ENCODE peak calls at places on chromosomes 6 and 20, in nine cellular contexts. One of them, this sample, is unnamed.
A peak's percentile ranks its signal among the peaks of the same experiment; 100 is the strongest.

GRCh38 chr20:44651507-44652373 is at the start of gene ADA:
- DNase-seq in lung: peak; percentile 55
- DNase-seq in AG10803: peak; percentile 43
- DNase-seq in cardiac muscle cell: peak; percentile 63
- DNase-seq in psoas muscle: peak; percentile 71
- DNase-seq in spleen: peak; percentile 90
- DNase-seq in heart left ventricle: peak; percentile 77
- DNase-seq in fibroblast of villous mesenchyme: peak; percentile 53
- DNase-seq in Panc1: no peak
- DNase-seq in this sample: no peak

GRCh38 chr6:150008588-150008987 is 16.7 kb downstream of the RAET1L start:
- DNase-seq in lung: no peak
- DNase-seq in AG10803: no peak
- DNase-seq in cardiac muscle cell: no peak
- DNase-seq in psoas muscle: no peak
- DNase-seq in spleen: peak; percentile 67
- DNase-seq in heart left ventricle: no peak
- DNase-seq in fibroblast of villous mesenchyme: no peak
- DNase-seq in Panc1: no peak
- DNase-seq in this sample: no peak

GRCh38 chr6:11271637-11272036 is 39.2 kb upstream of the NEDD9 start:
- DNase-seq in lung: no peak
- DNase-seq in AG10803: peak; percentile 78
- DNase-seq in cardiac muscle cell: peak; percentile 32
- DNase-seq in psoas muscle: no peak
- DNase-seq in spleen: no peak
- DNase-seq in heart left ventricle: no peak
- DNase-seq in fibroblast of villous mesenchyme: peak; percentile 96
- DNase-seq in Panc1: no peak
- DNase-seq in this sample: no peak

GRCh38 chr6:22141271-22141745 is 155.5 kb downstream of the PRL start:
- DNase-seq in lung: no peak
- DNase-seq in AG10803: no peak
- DNase-seq in cardiac muscle cell: peak; percentile 34
- DNase-seq in psoas muscle: no peak
- DNase-seq in spleen: no peak
- DNase-seq in heart left ventricle: no peak
- DNase-seq in fibroblast of villous mesenchyme: no peak
- DNase-seq in Panc1: peak; percentile 67
- DNase-seq in this sample: no peak

GRCh38 chr20:43914286-43914685 is 366 bp upstream of the TOX2 start:
- DNase-seq in lung: no peak
- DNase-seq in AG10803: no peak
- DNase-seq in cardiac muscle cell: no peak
- DNase-seq in psoas muscle: no peak
- DNase-seq in spleen: no peak
- DNase-seq in heart left ventricle: no peak
- DNase-seq in fibroblast of villous mesenchyme: no peak
- DNase-seq in Panc1: no peak
- DNase-seq in this sample: no peak

GRCh38 chr6:39464067-39464466 is 141.6 kb upstream of the KCNK16 start:
- DNase-seq in lung: no peak
- DNase-seq in AG10803: peak; percentile 4
- DNase-seq in cardiac muscle cell: no peak
- DNase-seq in psoas muscle: no peak
- DNase-seq in spleen: no peak
- DNase-seq in heart left ventricle: no peak
- DNase-seq in fibroblast of villous mesenchyme: no peak
- DNase-seq in Panc1: no peak
- DNase-seq in this sample: no peak

GRCh38 chr6:166415306-166415705 is 32.6 kb upstream of the MPC1 start:
- DNase-seq in lung: no peak
- DNase-seq in AG10803: no peak
- DNase-seq in cardiac muscle cell: no peak
- DNase-seq in psoas muscle: no peak
- DNase-seq in spleen: peak; percentile 77
- DNase-seq in heart left ventricle: no peak
- DNase-seq in fibroblast of villous mesenchyme: no peak
- DNase-seq in Panc1: no peak
- DNase-seq in this sample: no peak

GRCh38 chr6:56040271-56040670 is 164.9 kb upstream of the BMP5 start:
- DNase-seq in lung: no peak
- DNase-seq in AG10803: peak; percentile 73
- DNase-seq in cardiac muscle cell: peak; percentile 77
- DNase-seq in psoas muscle: no peak
- DNase-seq in spleen: no peak
- DNase-seq in heart left ventricle: no peak
- DNase-seq in fibroblast of villous mesenchyme: peak; percentile 67
- DNase-seq in Panc1: no peak
- DNase-seq in this sample: peak; percentile 39

GRCh38 chr6:36827261-36828079 is 11.8 kb downstream of the CPNE5 start:
- DNase-seq in lung: no peak
- DNase-seq in AG10803: peak; percentile 54
- DNase-seq in cardiac muscle cell: peak; percentile 96
- DNase-seq in psoas muscle: no peak
- DNase-seq in spleen: peak; percentile 80
- DNase-seq in heart left ventricle: peak; percentile 54
- DNase-seq in fibroblast of villous mesenchyme: peak; percentile 75
- DNase-seq in Panc1: no peak
- DNase-seq in this sample: peak; percentile 21

GRCh38 chr6:50187212-50188055 is 137.7 kb upstream of the DEFB112 start:
- DNase-seq in lung: no peak
- DNase-seq in AG10803: no peak
- DNase-seq in cardiac muscle cell: no peak
- DNase-seq in psoas muscle: no peak
- DNase-seq in spleen: peak; percentile 24
- DNase-seq in heart left ventricle: no peak
- DNase-seq in fibroblast of villous mesenchyme: no peak
- DNase-seq in Panc1: no peak
- DNase-seq in this sample: no peak

GRCh38 chr6:50180646-50181045 is 130.9 kb upstream of the DEFB112 start:
- DNase-seq in lung: no peak
- DNase-seq in AG10803: no peak
- DNase-seq in cardiac muscle cell: no peak
- DNase-seq in psoas muscle: no peak
- DNase-seq in spleen: no peak
- DNase-seq in heart left ventricle: no peak
- DNase-seq in fibroblast of villous mesenchyme: no peak
- DNase-seq in Panc1: no peak
- DNase-seq in this sample: no peak

DNA sequence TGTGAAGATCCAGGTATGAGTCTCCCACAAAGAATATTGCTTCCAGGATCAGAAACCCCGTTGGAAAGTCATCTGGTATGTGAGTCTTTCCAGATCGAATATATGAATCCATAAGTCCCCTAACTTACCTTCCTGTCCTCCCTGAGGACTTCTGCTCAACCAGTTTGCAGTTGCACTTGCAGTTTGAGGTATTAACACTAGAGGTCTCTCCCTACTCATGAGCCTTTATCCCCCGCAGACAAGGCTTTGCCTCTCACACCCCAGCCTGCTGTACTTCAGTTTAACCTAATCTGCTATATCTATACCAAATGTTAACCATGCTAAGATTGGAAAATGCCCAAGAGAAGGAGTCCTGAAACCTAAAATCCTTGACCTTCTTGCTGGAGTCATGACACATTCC is 135.3 kb upstream of the DEFB112 start:
- DNase-seq in lung: no peak
- DNase-seq in AG10803: no peak
- DNase-seq in cardiac muscle cell: no peak
- DNase-seq in psoas muscle: no peak
- DNase-seq in spleen: no peak
- DNase-seq in heart left ventricle: no peak
- DNase-seq in fibroblast of villous mesenchyme: no peak
- DNase-seq in Panc1: no peak
- DNase-seq in this sample: no peak
- TF ChIP-seq CTCF in lung: no peak
- TF ChIP-seq CTCF in AG10803: no peak
- TF ChIP-seq CTCF in cardiac muscle cell: no peak
- TF ChIP-seq CTCF in psoas muscle: peak; percentile 11
- TF ChIP-seq CTCF in spleen: no peak
- TF ChIP-seq CTCF in heart left ventricle: no peak
- TF ChIP-seq CTCF in fibroblast of villous mesenchyme: no peak
- TF ChIP-seq CTCF in Panc1: peak; percentile 34
- TF ChIP-seq CTCF in this sample: no peak

DNA sequence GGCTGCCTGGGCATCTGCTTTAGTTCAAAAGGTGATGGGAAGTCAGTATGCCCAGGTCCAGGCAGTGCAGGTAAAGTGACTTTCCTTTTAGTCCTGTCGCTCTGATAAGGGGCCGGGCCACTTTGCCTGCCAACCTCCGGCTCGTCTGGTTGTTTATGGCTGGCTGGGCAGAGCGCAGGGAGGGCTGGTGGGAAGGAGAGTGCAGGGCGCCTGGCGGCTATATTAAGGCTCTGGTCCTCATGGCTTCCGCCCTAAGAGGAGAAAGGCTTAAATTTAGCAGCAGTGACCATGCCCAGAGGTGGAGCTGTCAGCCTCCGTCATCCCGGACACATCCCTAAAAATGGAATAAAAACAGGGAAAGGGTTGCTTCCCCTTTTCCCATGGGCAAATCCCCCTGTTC is 14.6 kb downstream of the GATA5 start:
- DNase-seq in lung: no peak
- DNase-seq in AG10803: no peak
- DNase-seq in cardiac muscle cell: no peak
- DNase-seq in psoas muscle: no peak
- DNase-seq in spleen: no peak
- DNase-seq in heart left ventricle: peak; percentile 79
- DNase-seq in fibroblast of villous mesenchyme: no peak
- DNase-seq in Panc1: no peak
- DNase-seq in this sample: no peak
- H3K4me3 ChIP-seq in lung: no peak overlapping the region
- H3K4me3 ChIP-seq in AG10803: no peak overlapping the region
- H3K4me3 ChIP-seq in cardiac muscle cell: no peak overlapping the region
- H3K4me3 ChIP-seq in psoas muscle: no peak overlapping the region
- H3K4me3 ChIP-seq in spleen: no peak overlapping the region
- H3K4me3 ChIP-seq in heart left ventricle: no peak overlapping the region
- H3K4me3 ChIP-seq in fibroblast of villous mesenchyme: no peak overlapping the region
- H3K4me3 ChIP-seq in Panc1: no peak overlapping the region
- H3K4me3 ChIP-seq in this sample: no peak overlapping the region

DNA sequence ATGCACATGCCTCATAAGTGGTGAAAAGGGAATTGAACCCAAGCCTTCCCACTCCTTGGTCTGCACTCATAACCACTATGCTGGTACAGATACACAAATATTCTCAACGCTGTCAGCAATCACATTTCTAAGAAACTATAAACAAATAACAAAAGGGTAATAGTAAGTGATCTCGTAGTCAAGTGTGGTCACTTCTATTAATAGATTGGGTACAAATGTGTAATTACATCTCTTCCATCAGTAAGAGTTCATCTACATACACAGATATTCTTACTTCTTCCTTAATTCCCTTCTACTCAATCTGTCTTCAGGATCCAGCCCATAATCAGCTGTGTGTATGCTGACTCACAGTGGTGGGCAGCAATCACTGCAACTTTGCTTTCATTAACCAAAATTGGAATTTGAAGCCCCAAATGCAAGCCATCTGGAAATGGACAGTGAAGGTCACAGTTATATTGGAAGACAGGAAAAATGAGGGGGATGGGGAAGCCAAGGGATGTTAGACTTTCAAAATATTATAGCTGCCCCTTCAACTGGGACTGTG is 6.7 kb downstream of the PRSS35 start:
- DNase-seq in lung: no peak
- DNase-seq in AG10803: peak; percentile 50
- DNase-seq in cardiac muscle cell: peak; percentile 42
- DNase-seq in psoas muscle: no peak
- DNase-seq in spleen: no peak
- DNase-seq in heart left ventricle: no peak
- DNase-seq in fibroblast of villous mesenchyme: peak; percentile 13
- DNase-seq in Panc1: no peak
- DNase-seq in this sample: no peak
- TF ChIP-seq CTCF in lung: no peak
- TF ChIP-seq CTCF in AG10803: peak; percentile 57
- TF ChIP-seq CTCF in cardiac muscle cell: peak; percentile 50
- TF ChIP-seq CTCF in psoas muscle: no peak
- TF ChIP-seq CTCF in spleen: no peak
- TF ChIP-seq CTCF in heart left ventricle: no peak
- TF ChIP-seq CTCF in fibroblast of villous mesenchyme: peak; percentile 38
- TF ChIP-seq CTCF in Panc1: peak; percentile 39
- TF ChIP-seq CTCF in this sample: peak; percentile 46

GRCh38 chr6:143063631-143064030 is 2.9 kb downstream of the AIG1 start:
- DNase-seq in lung: no peak
- DNase-seq in AG10803: no peak
- DNase-seq in cardiac muscle cell: no peak
- DNase-seq in psoas muscle: no peak
- DNase-seq in spleen: no peak
- DNase-seq in heart left ventricle: no peak
- DNase-seq in fibroblast of villous mesenchyme: no peak
- DNase-seq in Panc1: no peak
- DNase-seq in this sample: no peak

GRCh38 chr6:143062551-143062950 is 1.9 kb downstream of the AIG1 start:
- DNase-seq in lung: no peak
- DNase-seq in AG10803: no peak
- DNase-seq in cardiac muscle cell: no peak
- DNase-seq in psoas muscle: no peak
- DNase-seq in spleen: no peak
- DNase-seq in heart left ventricle: no peak
- DNase-seq in fibroblast of villous mesenchyme: no peak
- DNase-seq in Panc1: no peak
- DNase-seq in this sample: no peak

GRCh38 chr6:143060354-143060805 is 309 bp upstream of the AIG1 start:
- DNase-seq in lung: peak; percentile 81
- DNase-seq in AG10803: peak; percentile 90
- DNase-seq in cardiac muscle cell: peak; percentile 88
- DNase-seq in psoas muscle: peak; percentile 90
- DNase-seq in spleen: peak; percentile 96
- DNase-seq in heart left ventricle: peak; percentile 87
- DNase-seq in fibroblast of villous mesenchyme: peak; percentile 85
- DNase-seq in Panc1: no peak
- DNase-seq in this sample: peak; percentile 39

GRCh38 chr6:143060806-143061596 is at the start of gene AIG1:
- DNase-seq in lung: peak; percentile 75
- DNase-seq in AG10803: no peak
- DNase-seq in cardiac muscle cell: no peak
- DNase-seq in psoas muscle: peak; percentile 86
- DNase-seq in spleen: peak; percentile 94
- DNase-seq in heart left ventricle: no peak
- DNase-seq in fibroblast of villous mesenchyme: no peak
- DNase-seq in Panc1: no peak
- DNase-seq in this sample: no peak

DNA sequence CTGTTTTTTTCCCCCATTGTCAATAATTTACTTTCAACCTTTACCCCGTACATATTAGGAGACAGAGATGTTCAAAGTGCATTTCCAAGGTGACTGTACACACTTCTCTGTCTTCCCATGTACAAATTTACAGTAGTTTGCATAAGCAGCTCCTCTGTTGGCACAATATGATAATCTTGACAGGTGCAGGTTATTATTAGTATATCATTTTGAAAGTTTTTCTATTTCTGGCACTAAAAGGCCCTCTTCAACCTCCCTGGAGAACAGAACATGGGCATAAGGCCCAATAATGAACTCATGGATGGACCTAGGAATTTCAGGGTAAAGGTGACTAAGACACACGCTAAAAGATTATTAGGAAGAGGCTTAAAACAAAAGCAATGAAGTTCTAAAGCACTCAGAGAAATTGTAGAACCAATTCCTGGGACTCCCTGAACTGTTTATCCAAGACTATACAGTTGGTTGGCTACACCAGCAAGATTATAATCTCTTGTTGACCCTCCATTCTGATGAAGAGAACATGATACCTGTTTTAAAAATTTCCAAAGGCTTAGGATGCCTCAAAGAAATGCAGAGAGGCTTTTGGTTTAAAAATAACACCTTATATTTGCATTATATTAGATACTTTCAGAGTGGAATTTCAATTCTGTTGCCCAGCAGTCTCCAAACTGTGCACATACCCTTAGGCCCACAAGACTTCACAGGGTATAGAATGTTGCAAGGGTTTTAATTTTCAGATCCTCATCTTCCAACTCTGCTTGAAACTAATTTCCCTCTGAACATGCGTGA is 1.1 kb downstream of the AIG1 start:
- DNase-seq in lung: no peak
- DNase-seq in AG10803: no peak
- DNase-seq in cardiac muscle cell: no peak
- DNase-seq in psoas muscle: no peak
- DNase-seq in spleen: no peak
- DNase-seq in heart left ventricle: no peak
- DNase-seq in fibroblast of villous mesenchyme: no peak
- DNase-seq in Panc1: no peak
- DNase-seq in this sample: no peak
- H3K4me3 ChIP-seq in lung: no peak overlapping the region
- H3K4me3 ChIP-seq in AG10803: peak overlapping the region; percentile 83
- H3K4me3 ChIP-seq in cardiac muscle cell: peak overlapping the region; percentile 66
- H3K4me3 ChIP-seq in psoas muscle: peak overlapping the region; percentile 70
- H3K4me3 ChIP-seq in spleen: peak overlapping the region; percentile 78
- H3K4me3 ChIP-seq in heart left ventricle: peak overlapping the region; percentile 84
- H3K4me3 ChIP-seq in fibroblast of villous mesenchyme: no peak overlapping the region
- H3K4me3 ChIP-seq in Panc1: peak overlapping the region; percentile 73
- H3K4me3 ChIP-seq in this sample: no peak overlapping the region

This sample was measured in AG09309.